ENCODE peak calls at places on chromosomes 5 and 9, in six cellular contexts. Q is HCT116, V is GM23248, K is MM.1S, M is SK-N-SH, F is Karpas-422. U is an unnamed sample.

GRCh38 chr5:133384120-133384855 is 228.1 kb downstream of the FSTL4 start:
- DNase-seq in Q (no peak), V (no peak), K (no peak), M (no peak), F (no peak), U (no peak)

GRCh38 chr9:136444102-136444501 is 4.5 kb upstream of the INPP5E start:
- DNase-seq in Q (no peak), V (no peak), K (no peak), M (no peak), F (no peak), U (no peak)

GRCh38 chr5:38443390-38443789 is 113.1 kb downstream of the LIFR start:
- DNase-seq in Q (no peak), V (no peak), K (no peak), M (no peak), F (no peak), U (peak; percentile 68)

GRCh38 chr5:139178948-139179347 is 19.2 kb downstream of the SIL1 start:
- DNase-seq in Q (no peak), V (no peak), K (no peak), M (no peak), F (no peak), U (no peak)

GRCh38 chr5:152462021-152462721 is 57.1 kb upstream of the NMUR2 start:
- DNase-seq in Q (no peak), V (no peak), K (no peak), M (no peak), F (no peak), U (no peak)

GRCh38 chr5:38323645-38324295 is 65.4 kb downstream of the EGFLAM start:
- DNase-seq in Q (no peak), V (peak; percentile 92), K (no peak), M (no peak), F (no peak), U (no peak)

GRCh38 chr9:89826186-89826585 is 221.4 kb downstream of the GADD45G start:
- DNase-seq in Q (no peak), V (no peak), K (no peak), M (no peak), F (no peak), U (no peak)

GRCh38 chr5:132556511-132557424 is at the start of gene RAD50:
- DNase-seq in Q (peak; percentile 91), V (peak; percentile 97), K (peak; percentile 94), M (peak; percentile 94), F (peak; percentile 99), U (peak; percentile 53)

GRCh38 chr5:11497651-11498050 is 406.6 kb downstream of the CTNND2 start:
- DNase-seq in Q (no peak), V (no peak), K (no peak), M (no peak), F (no peak), U (peak; percentile 11)

GRCh38 chr5:107672212-107673105 is 1.7 kb upstream of the EFNA5 start:
- DNase-seq in Q (peak; percentile 88), V (peak; percentile 65), K (peak; percentile 44), M (peak; percentile 86), F (peak; percentile 48), U (peak; percentile 96)

GRCh38 chr5:67454957-67455561 is 258.5 kb upstream of the CD180 start:
- DNase-seq in Q (no peak), V (no peak), K (no peak), M (no peak), F (no peak), U (no peak)

GRCh38 chr9:76366275-76366674 is 28.0 kb downstream of the RFK start:
- DNase-seq in Q (no peak), V (no peak), K (no peak), M (peak; percentile 16), F (no peak), U (peak; percentile 6)

GRCh38 chr5:78771260-78772240 is 123.0 kb upstream of the LHFPL2 start:
- DNase-seq in Q (no peak), V (no peak), K (no peak), M (no peak), F (no peak), U (no peak)

GRCh38 chr9:138100711-138101349 is 223.2 kb downstream of the CACNA1B start:
- DNase-seq in Q (no peak), V (no peak), K (no peak), M (peak; percentile 32), F (peak; percentile 52), U (no peak)

GRCh38 chr5:16787278-16787677 is 148.8 kb downstream of the MYO10 start:
- DNase-seq in Q (no peak), V (no peak), K (no peak), M (peak; percentile 34), F (no peak), U (no peak)

GRCh38 chr9:127967151-127967809 is 13.5 kb downstream of the EEIG1 start:
- DNase-seq in Q (no peak), V (no peak), K (no peak), M (no peak), F (no peak), U (no peak)

GRCh38 chr9:129316281-129317030 is 138.4 kb upstream of the IER5L start:
- DNase-seq in Q (no peak), V (no peak), K (no peak), M (no peak), F (no peak), U (no peak)

GRCh38 chr5:139696894-139697658 is 48.9 kb downstream of the CXXC5 start:
- DNase-seq in Q (no peak), V (peak; percentile 93), K (no peak), M (peak; percentile 82), F (no peak), U (peak; percentile 35)

GRCh38 chr9:113343732-113344231 is 3.7 kb upstream of the WDR31 start:
- DNase-seq in Q (no peak), V (peak; percentile 42), K (peak; percentile 41), M (peak; percentile 67), F (no peak), U (no peak)

GRCh38 chr5:114524221-114524620 is 162.4 kb downstream of the KCNN2 start:
- DNase-seq in Q (no peak), V (no peak), K (no peak), M (no peak), F (no peak), U (no peak)

GRCh38 chr5:23419115-23419514 is 88.3 kb upstream of the PRDM9 start:
- DNase-seq in Q (no peak), V (no peak), K (no peak), M (no peak), F (no peak), U (peak; percentile 85)

GRCh38 chr9:69323886-69324285 is 1.1 kb upstream of the ENTREP1 start:
- DNase-seq in Q (no peak), V (no peak), K (no peak), M (no peak), F (no peak), U (no peak)

GRCh38 chr9:69322256-69322655 is 2.8 kb upstream of the ENTREP1 start:
- DNase-seq in Q (no peak), V (no peak), K (no peak), M (no peak), F (no peak), U (no peak)

GRCh38 chr9:69326261-69326660 is 1.2 kb downstream of the ENTREP1 start:
- DNase-seq in Q (no peak), V (no peak), K (no peak), M (peak; percentile 13), F (no peak), U (no peak)

GRCh38 chr9:69325409-69326212 is 596 bp downstream of the ENTREP1 start:
- DNase-seq in Q (no peak), V (peak; percentile 32), K (peak; percentile 50), M (peak; percentile 70), F (no peak), U (no peak)

GRCh38 chr9:69324549-69325401 is at the start of gene ENTREP1:
- DNase-seq in Q (peak; percentile 24), V (peak; percentile 44), K (peak; percentile 60), M (peak; percentile 73), F (no peak), U (peak; percentile 52)
- H3K9ac ChIP-seq in Q (no peak within 1 kb of the TSS), V (no peak within 1 kb of the TSS), K (no peak within 1 kb of the TSS), M (no peak within 1 kb of the TSS), F (no peak within 1 kb of the TSS), U (no peak within 1 kb of the TSS)

GRCh38 chr5:31328031-31328430 is 134.5 kb downstream of the CDH6 start:
- DNase-seq in Q (no peak), V (no peak), K (no peak), M (no peak), F (no peak), U (no peak)
- H3K4me3 ChIP-seq in Q (no peak overlapping the region), V (no peak overlapping the region), K (no peak overlapping the region), M (no peak overlapping the region), F (no peak overlapping the region), U (no peak overlapping the region)

DNA sequence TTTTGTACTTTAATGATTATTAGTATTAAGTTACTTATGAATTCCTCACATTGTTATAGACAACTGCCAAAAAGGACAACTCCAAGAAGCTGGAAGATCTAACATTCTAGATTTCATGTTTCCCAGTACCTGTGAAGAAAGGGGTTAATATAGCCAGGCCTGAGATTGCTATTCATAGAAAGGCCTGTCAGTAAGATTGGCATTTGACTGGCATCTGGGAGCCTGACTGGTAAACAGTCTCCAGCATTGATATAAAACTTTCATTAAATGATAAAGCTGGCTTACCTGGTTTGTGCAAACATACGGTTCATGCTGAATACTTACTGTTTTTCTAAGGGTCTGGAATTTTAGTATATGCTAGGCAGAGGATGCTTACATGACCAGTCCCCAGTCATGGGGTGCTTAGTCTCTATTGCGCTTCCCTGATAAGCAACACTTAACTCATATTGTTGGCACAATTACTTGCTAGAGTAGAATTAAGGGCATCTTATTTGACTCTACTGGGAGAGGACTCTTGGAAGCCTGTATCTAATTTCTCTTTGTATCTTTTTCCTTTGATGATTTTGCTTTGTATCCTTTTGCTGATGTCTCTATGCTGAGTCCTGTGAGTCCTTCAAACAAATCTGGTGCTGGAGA is 340.4 kb upstream of the SEMA6A start:
- DNase-seq in Q (no peak), V (no peak), K (no peak), M (no peak), F (no peak), U (no peak)
- H3K9me2 ChIP-seq in Q (no peaks in the 10 kb centered on the region), V (no peaks in the 10 kb centered on the region), K (no peaks in the 10 kb centered on the region), M (no peaks in the 10 kb centered on the region), F (no peaks in the 10 kb centered on the region), U (no peaks in the 10 kb centered on the region)

DNA sequence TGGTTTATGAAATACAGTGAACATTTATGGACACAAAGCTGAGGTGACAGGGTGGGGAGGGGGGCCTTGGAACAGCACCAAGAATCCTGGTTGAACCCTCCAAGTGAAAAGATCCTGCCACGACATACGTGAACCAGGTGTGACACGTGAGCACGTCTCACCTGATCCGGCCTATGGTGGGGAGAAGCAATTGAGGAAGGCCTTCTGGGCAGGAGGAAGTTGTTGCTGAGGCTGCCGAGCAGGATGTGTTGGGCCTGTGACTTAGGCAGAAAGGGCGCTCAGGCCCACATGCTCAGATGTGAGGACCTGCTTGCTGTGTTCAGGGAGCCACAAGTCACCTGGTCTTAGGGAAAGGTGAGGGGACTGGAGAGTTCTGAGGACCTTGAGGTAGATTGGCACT is 2.5 kb upstream of the MAPK9 start:
- DNase-seq in Q (no peak), V (no peak), K (no peak), M (no peak), F (no peak), U (no peak)
- H3K9ac ChIP-seq in Q (no peak overlapping the region), V (no peak overlapping the region), K (no peak overlapping the region), M (no peak overlapping the region), F (no peak overlapping the region), U (no peak overlapping the region)

DNA sequence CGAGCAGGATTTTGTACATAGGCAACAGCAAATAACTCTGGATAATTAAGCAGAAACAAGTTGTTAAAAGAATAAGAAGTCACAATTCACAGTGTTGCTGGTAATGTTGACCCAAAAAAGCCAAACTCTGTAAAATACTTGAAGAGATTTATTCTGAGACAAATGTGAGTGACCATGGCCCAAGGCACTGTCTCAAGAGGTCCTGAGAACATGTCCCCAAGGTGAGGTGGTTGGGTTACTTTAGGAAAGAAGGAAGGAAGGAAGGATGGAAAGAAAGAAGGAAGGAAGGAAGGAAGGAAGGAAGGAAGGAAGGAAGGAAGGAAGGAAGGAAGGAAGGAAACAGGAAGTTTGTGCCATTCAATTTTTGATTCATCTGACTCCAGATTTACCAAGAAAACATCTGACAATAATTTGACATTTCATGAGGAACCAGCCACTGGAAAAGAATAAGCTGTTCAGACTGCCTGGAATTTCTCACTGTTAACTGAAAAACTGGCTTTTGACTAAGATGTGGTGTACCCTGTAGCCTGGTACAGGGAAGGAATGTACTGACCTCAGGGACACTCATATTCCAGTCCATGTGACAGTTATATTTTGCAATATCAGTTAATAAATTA is 295.9 kb upstream of the TNC start:
- DNase-seq in Q (no peak), V (peak; percentile 7), K (no peak), M (no peak), F (no peak), U (no peak)
- H3K4me3 ChIP-seq in Q (no peak overlapping the region), V (no peak overlapping the region), K (no peak overlapping the region), M (no peak overlapping the region), F (no peak overlapping the region), U (no peak overlapping the region)

U was measured in PC-3.